ENCODE peak calls at places on chromosomes 11 and 22, in ten cellular contexts. T is CD8-positive, alpha-beta memory T cell; F is mammary epithelial cell; O is A549; K is CD4-positive, CD25-positive, alpha-beta regulatory T cell; P is testis; G is esophagus squamous epithelium; Q is sigmoid colon; W is psoas muscle; Z is cardiac muscle cell. E is an unnamed sample.

GRCh38 chr11:47342854-47343253 is 9.6 kb downstream of the MYBPC3 start:
- DNase-seq in Z (no peak), O (no peak), W (no peak), F (no peak), K (no peak), G (no peak), Q (no peak), P (no peak), T (no peak), E (no peak)

GRCh38 chr11:76795936-76796441 is 12.8 kb downstream of the TSKU start:
- DNase-seq in Z (no peak), F (no peak), Q (peak; percentile 63), G (no peak), P (no peak), K (no peak), W (no peak), O (no peak), T (no peak), E (no peak)

GRCh38 chr11:69524991-69525411 is 43.5 kb downstream of the LINC01488 start:
- DNase-seq in T (no peak), O (no peak), F (no peak), P (no peak), G (no peak), K (no peak), Z (no peak), W (no peak), Q (peak; percentile 53), E (no peak)

GRCh38 chr22:29340566-29340965 is 25.1 kb upstream of the RASL10A start:
- DNase-seq in P (no peak), T (no peak), W (no peak), Z (no peak), F (no peak), O (no peak), Q (no peak), G (no peak), K (no peak), E (no peak)

GRCh38 chr11:48066881-48067800 is 86.8 kb downstream of the PTPRJ start:
- DNase-seq in T (no peak), W (no peak), Q (no peak), Z (no peak), O (no peak), F (no peak), P (no peak), K (no peak), G (no peak), E (no peak)

GRCh38 chr11:66322732-66323427 is 6.0 kb upstream of the CD248 start:
- DNase-seq in F (no peak), G (no peak), O (no peak), W (peak; percentile 81), P (no peak), T (no peak), K (no peak), Q (peak; percentile 81), Z (no peak), E (no peak)

GRCh38 chr11:108819957-108820356 is 155.1 kb downstream of the DDX10 start:
- DNase-seq in Z (no peak), K (no peak), F (no peak), P (no peak), Q (no peak), W (no peak), T (no peak), G (no peak), O (no peak), E (no peak)

GRCh38 chr11:63768232-63769043 is at the start of gene ZFTA:
- DNase-seq in P (peak; percentile 86), Z (peak; percentile 83), F (peak; percentile 43), K (peak; percentile 42), W (peak; percentile 64), O (peak; percentile 68), T (peak; percentile 61), Q (peak; percentile 87), G (no peak), E (peak; percentile 51)

GRCh38 chr11:12287374-12288211 is 89.8 kb upstream of the PARVA start:
- DNase-seq in P (peak; percentile 72), T (no peak), W (peak; percentile 67), F (peak; percentile 91), G (no peak), O (peak; percentile 97), Z (peak; percentile 80), Q (peak; percentile 93), K (peak; percentile 12), E (no peak)
- H3K4me3 ChIP-seq in P (no peak overlapping the region), T (no peak overlapping the region), W (no peak overlapping the region), F (no peak overlapping the region), G (no peak overlapping the region), O (peak overlapping the region; percentile 25), Z (no peak overlapping the region), Q (no peak overlapping the region), K (no peak overlapping the region), E (no peak overlapping the region)

GRCh38 chr22:50665738-50666137 is 6.9 kb upstream of the SHANK3 start:
- DNase-seq in W (no peak), Z (no peak), G (no peak), P (no peak), Q (no peak), K (no peak), F (no peak), T (no peak), O (no peak), E (no peak)
- H3K27ac ChIP-seq in W (no peak overlapping the region), Z (peak overlapping the region; percentile 60), G (no peak overlapping the region), P (no peak overlapping the region), Q (no peak overlapping the region), K (no peak overlapping the region), F (no peak overlapping the region), T (no peak overlapping the region), O (no peak overlapping the region), E (no peak overlapping the region)

GRCh38 chr11:86951706-86952105 is 3.5 kb downstream of the FZD4 start:
- DNase-seq in O (no peak), Z (no peak), P (no peak), Q (no peak), W (no peak), T (no peak), G (no peak), F (no peak), K (no peak), E (no peak)

GRCh38 chr11:86952933-86953637 is 2.1 kb downstream of the FZD4 start:
- DNase-seq in P (no peak), K (no peak), T (no peak), Q (no peak), Z (no peak), F (no peak), G (no peak), O (no peak), W (no peak), E (no peak)

GRCh38 chr11:86949995-86950993 is 4.9 kb downstream of the FZD4 start:
- DNase-seq in Q (no peak), W (no peak), K (no peak), P (no peak), O (no peak), T (no peak), G (no peak), F (no peak), Z (no peak), E (no peak)

GRCh38 chr11:86954288-86955110 is 696 bp downstream of the FZD4 start:
- DNase-seq in G (no peak), Z (peak; percentile 52), T (no peak), K (no peak), F (peak; percentile 6), O (peak; percentile 33), Q (peak; percentile 72), W (peak; percentile 52), P (no peak), E (no peak)

DNA sequence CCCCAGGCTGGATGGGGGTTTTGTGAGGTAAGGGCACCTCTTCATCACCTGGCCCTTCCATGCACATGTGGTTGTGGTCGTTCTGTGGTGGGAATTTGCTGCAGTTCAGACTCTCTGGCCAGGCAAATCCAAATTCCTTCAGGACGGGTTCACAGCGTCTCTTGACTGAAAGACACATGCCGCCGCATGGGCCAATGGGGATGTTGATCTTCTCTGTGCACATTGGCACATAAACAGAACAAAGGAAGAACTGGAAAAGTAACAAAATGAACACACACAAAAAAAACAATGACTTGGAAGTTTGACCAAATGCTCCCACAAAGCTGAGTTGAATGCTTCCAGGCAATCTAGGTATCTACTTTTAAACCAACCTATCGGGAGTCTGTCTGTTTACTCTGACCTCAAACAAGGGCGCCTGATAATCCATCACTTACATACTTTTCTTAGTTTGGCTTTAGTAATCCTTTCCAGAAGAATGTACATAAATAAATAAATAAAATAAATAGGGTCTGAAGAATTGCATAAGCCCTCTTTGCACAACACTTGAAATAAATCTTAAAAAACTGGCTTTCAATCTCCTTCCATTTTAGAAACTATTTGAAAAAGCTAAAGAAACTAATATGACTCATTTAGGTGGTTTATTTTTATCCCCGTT is 2.8 kb downstream of the FZD4 start:
- DNase-seq in T (no peak), O (no peak), G (no peak), W (no peak), K (no peak), P (no peak), Z (no peak), F (no peak), Q (no peak), E (no peak)
- H3K4me3 ChIP-seq in T (no peak overlapping the region), O (no peak overlapping the region), G (peak overlapping the region; percentile 74), W (peak overlapping the region; percentile 96), K (no peak overlapping the region), P (no peak overlapping the region), Z (peak overlapping the region; percentile 99), F (no peak overlapping the region), Q (peak overlapping the region; percentile 100), E (no peak overlapping the region)

DNA sequence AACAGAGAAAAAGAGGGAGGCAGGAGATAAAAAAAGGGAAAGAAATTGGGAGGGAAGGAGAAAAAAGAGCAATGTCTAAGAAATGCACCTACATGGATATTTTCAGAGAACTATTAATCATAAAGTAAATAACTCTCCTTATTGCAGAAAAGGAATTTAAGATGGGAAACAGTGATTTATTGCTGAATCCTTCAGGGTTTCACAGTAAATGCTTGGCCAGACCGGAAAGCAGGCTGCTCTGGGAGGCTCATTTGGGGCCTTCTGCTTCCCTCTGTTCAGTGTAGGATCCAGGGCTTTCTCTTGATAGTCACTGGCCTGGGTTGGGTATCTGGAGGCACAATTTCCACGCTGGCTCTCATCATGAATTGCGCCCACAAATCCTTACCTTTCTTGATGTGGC is 324.3 kb upstream of the SORL1-AS1 start:
- DNase-seq in F (no peak), O (no peak), T (no peak), W (no peak), Q (no peak), G (no peak), Z (no peak), P (no peak), K (no peak), E (no peak)
- H3K27ac ChIP-seq in F (no peak overlapping the region), O (no peak overlapping the region), T (no peak overlapping the region), W (no peak overlapping the region), Q (no peak overlapping the region), G (no peak overlapping the region), Z (no peak overlapping the region), P (no peak overlapping the region), K (no peak overlapping the region), E (no peak overlapping the region)

DNA sequence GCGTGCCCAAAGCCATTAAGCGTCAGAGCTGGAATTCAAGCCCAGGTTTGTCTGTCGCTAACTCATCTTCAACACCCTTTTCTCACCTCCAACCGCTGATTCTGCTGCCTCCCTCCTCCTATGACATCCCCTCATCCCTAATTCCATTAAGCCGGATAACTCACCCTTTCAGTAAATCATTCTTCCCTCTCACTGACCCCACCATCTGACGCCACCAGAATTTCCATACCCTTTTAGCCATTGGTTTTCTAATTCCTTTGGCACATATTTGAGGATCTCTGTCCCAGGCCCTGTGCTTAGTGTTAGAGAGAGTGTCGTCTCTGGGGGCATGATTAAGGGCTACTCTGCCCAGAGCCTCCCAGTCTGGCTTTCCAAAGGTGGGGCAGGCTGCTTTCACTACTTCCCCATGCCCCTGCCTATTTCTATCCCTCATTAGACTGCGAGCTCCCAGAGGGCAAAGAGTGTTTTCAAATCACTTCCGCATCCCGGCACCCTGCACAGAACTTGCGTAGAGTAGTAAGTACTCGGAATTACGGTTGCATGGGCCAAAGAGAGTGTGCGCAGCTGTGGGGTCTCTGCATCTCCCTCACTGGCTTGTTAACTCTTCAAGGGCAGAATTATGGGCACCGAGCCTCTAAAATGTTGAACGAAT is 3.9 kb downstream of the KLHL35 start:
- DNase-seq in K (no peak), Z (no peak), O (no peak), W (peak; percentile 3), P (no peak), T (no peak), F (no peak), G (no peak), Q (peak; percentile 61), E (no peak)
- H3K4me3 ChIP-seq in K (no peak overlapping the region), Z (no peak overlapping the region), O (no peak overlapping the region), W (peak overlapping the region; percentile 65), P (peak overlapping the region; percentile 50), T (no peak overlapping the region), F (no peak overlapping the region), G (no peak overlapping the region), Q (no peak overlapping the region), E (no peak overlapping the region)